ENCODE peak calls at places on chromosomes 1 and 21, in four cellular contexts. One of them, this sample, is unnamed.

GRCh38 chr1:168135982-168136708 is 585 bp downstream of the GPR161 start:
- DNase-seq in astrocyte of the cerebellum: no peak
- DNase-seq in left ventricle myocardium inferior: no peak
- DNase-seq in psoas muscle: peak
- DNase-seq in this sample: peak

GRCh38 chr1:101203812-101204540 is 32.8 kb upstream of the S1PR1 start:
- DNase-seq in astrocyte of the cerebellum: peak
- DNase-seq in left ventricle myocardium inferior: no peak
- DNase-seq in psoas muscle: no peak
- DNase-seq in this sample: no peak

GRCh38 chr1:246588322-246588721 is 22.1 kb downstream of the CNST start:
- DNase-seq in astrocyte of the cerebellum: no peak
- DNase-seq in left ventricle myocardium inferior: no peak
- DNase-seq in psoas muscle: no peak
- DNase-seq in this sample: no peak

GRCh38 chr1:174051956-174052355 is 29.8 kb upstream of the RC3H1 start:
- DNase-seq in astrocyte of the cerebellum: no peak
- DNase-seq in left ventricle myocardium inferior: no peak
- DNase-seq in psoas muscle: peak
- DNase-seq in this sample: peak

GRCh38 chr1:36136535-36136934 is 11.5 kb upstream of the COL8A2 start:
- DNase-seq in astrocyte of the cerebellum: peak
- DNase-seq in left ventricle myocardium inferior: no peak
- DNase-seq in psoas muscle: no peak
- DNase-seq in this sample: no peak

GRCh38 chr1:98276514-98276913 is 355.7 kb upstream of the DPYD start:
- DNase-seq in astrocyte of the cerebellum: no peak
- DNase-seq in left ventricle myocardium inferior: no peak
- DNase-seq in psoas muscle: no peak
- DNase-seq in this sample: no peak

GRCh38 chr1:14539953-14540563 is 58.4 kb upstream of the KAZN start:
- DNase-seq in astrocyte of the cerebellum: no peak
- DNase-seq in left ventricle myocardium inferior: no peak
- DNase-seq in psoas muscle: no peak
- DNase-seq in this sample: no peak

GRCh38 chr1:46415514-46415913 is 21.4 kb downstream of the FAAH start:
- DNase-seq in astrocyte of the cerebellum: no peak
- DNase-seq in left ventricle myocardium inferior: no peak
- DNase-seq in psoas muscle: peak
- DNase-seq in this sample: no peak

GRCh38 chr21:45887121-45887611 is 94.4 kb upstream of the COL6A1 start:
- DNase-seq in astrocyte of the cerebellum: no peak
- DNase-seq in left ventricle myocardium inferior: peak
- DNase-seq in psoas muscle: peak
- DNase-seq in this sample: no peak

DNA sequence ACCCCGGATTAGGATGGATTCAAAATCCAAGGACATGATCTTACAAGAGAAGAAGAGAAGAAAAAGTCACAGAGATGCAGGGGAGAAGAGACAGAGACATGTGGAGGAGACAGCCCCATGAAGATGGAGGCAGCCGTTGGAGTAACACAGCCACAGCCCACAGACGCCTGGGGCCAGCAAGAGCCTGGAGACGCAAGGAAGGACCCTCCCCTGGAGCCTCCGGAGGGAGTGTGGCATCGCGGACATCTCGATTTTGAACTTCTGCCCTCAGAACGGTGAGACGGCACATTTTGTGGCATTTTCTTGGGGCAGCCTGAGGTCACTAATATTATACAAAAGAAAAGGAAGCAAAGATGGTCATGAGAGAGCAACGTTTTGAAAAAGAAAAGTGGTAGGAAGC is 28.8 kb downstream of the ABCG1 start:
- DNase-seq in astrocyte of the cerebellum: no peak
- DNase-seq in left ventricle myocardium inferior: peak
- DNase-seq in psoas muscle: peak
- DNase-seq in this sample: no peak
- TF ChIP-seq CTCF in astrocyte of the cerebellum: no peak
- TF ChIP-seq CTCF in left ventricle myocardium inferior: no peak
- TF ChIP-seq CTCF in psoas muscle: no peak
- TF ChIP-seq CTCF in this sample: no peak

GRCh38 chr1:95451904-95452303 is 217.9 kb downstream of the RWDD3 start:
- DNase-seq in astrocyte of the cerebellum: no peak
- DNase-seq in left ventricle myocardium inferior: no peak
- DNase-seq in psoas muscle: no peak
- DNase-seq in this sample: no peak

GRCh38 chr1:95453053-95453452 is 219.0 kb downstream of the RWDD3 start:
- DNase-seq in astrocyte of the cerebellum: no peak
- DNase-seq in left ventricle myocardium inferior: no peak
- DNase-seq in psoas muscle: no peak
- DNase-seq in this sample: no peak

GRCh38 chr1:95451054-95451453 is 217.0 kb downstream of the RWDD3 start:
- DNase-seq in astrocyte of the cerebellum: no peak
- DNase-seq in left ventricle myocardium inferior: no peak
- DNase-seq in psoas muscle: no peak
- DNase-seq in this sample: no peak
- TF ChIP-seq CTCF in astrocyte of the cerebellum: no peak
- TF ChIP-seq CTCF in left ventricle myocardium inferior: no peak
- TF ChIP-seq CTCF in psoas muscle: no peak
- TF ChIP-seq CTCF in this sample: peak

DNA sequence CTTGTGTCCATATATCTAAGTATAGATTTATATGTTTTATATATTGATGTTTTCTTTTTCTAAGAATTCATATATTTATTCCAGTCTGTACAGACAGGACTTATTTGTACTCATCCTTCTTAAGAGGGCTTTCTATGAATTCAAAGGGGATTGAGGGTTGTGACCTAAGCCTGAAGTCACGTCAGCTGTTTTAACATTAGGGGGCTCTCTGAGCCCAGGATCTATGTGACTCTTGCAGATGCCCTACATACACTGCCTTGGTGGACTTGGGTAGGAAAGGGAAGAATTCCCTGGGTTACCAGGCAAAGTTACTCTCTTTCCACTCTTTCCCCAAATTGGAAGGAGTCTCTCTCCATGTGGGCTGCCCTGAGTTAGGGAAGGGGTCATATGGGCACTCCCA is 283.8 kb upstream of the DAB1 start:
- DNase-seq in astrocyte of the cerebellum: no peak
- DNase-seq in left ventricle myocardium inferior: no peak
- DNase-seq in psoas muscle: no peak
- DNase-seq in this sample: no peak
- TF ChIP-seq CTCF in astrocyte of the cerebellum: no peak
- TF ChIP-seq CTCF in left ventricle myocardium inferior: no peak
- TF ChIP-seq CTCF in psoas muscle: no peak
- TF ChIP-seq CTCF in this sample: no peak

GRCh38 chr21:25573409-25574206 is 33.7 kb downstream of the MRPL39 start:
- DNase-seq in astrocyte of the cerebellum: peak
- DNase-seq in left ventricle myocardium inferior: no peak
- DNase-seq in psoas muscle: no peak
- DNase-seq in this sample: no peak
- TF ChIP-seq CTCF in astrocyte of the cerebellum: no peak
- TF ChIP-seq CTCF in left ventricle myocardium inferior: no peak
- TF ChIP-seq CTCF in psoas muscle: no peak
- TF ChIP-seq CTCF in this sample: no peak

DNA sequence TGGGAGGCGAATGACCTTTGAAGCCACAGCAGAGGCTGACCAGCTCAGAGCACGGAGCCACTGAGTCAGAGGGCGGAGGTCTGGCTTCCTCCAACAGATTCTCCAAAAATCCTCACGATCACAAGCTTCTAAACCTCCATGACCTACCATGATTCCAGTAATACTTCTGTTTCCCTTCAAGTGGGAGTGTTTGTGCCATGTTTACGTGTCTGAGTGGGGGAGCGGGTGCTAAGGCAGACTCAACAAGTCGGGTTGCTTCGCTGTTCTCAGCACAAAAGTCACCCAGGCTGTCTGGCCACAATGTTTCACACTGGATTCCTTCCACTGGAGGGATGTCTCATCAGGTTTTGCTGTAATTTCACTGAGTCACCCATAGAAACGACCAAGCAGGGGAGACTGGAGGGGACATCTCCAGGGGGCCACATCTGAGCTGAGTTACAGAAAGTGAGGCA is 86.2 kb downstream of the SLC66A1 start:
- DNase-seq in astrocyte of the cerebellum: peak
- DNase-seq in left ventricle myocardium inferior: no peak
- DNase-seq in psoas muscle: no peak
- DNase-seq in this sample: no peak
- TF ChIP-seq CTCF in astrocyte of the cerebellum: peak
- TF ChIP-seq CTCF in left ventricle myocardium inferior: no peak
- TF ChIP-seq CTCF in psoas muscle: no peak
- TF ChIP-seq CTCF in this sample: no peak

This sample was measured in neural crest cell.